ENCODE peak calls at places on chromosomes 16 and 17, in six cellular contexts. Q is A549, U is IMR-90, O is GM12878, P is K562, K is HepG2. S is an unnamed sample.

GRCh38 chr16:2874584-2875362 is 8.2 kb upstream of the FLYWCH2 start:
- DNase-seq in U (peak), K (peak), Q (peak), O (peak), P (peak), S (peak)

GRCh38 chr17:1462164-1463112 is 6.4 kb upstream of the CRK start:
- DNase-seq in P (peak), K (no peak), U (no peak), O (no peak), Q (no peak), S (no peak)

GRCh38 chr16:35750157-35750689 is 2290.8 kb downstream of the TP53TG3F start:
- DNase-seq in O (no peak), U (no peak), K (no peak), Q (no peak), P (no peak), S (no peak)

GRCh38 chr16:68249361-68249760 is 4.2 kb downstream of the PLA2G15 start:
- DNase-seq in P (no peak), U (no peak), Q (no peak), O (no peak), K (no peak), S (no peak)

GRCh38 chr17:83152745-83153611 is 73.6 kb downstream of the METRNL start:
- DNase-seq in Q (no peak), P (no peak), K (no peak), O (no peak), U (no peak), S (peak)

GRCh38 chr17:2815781-2816185 is 19.5 kb downstream of the RAP1GAP2 start:
- DNase-seq in U (no peak), Q (no peak), O (no peak), P (no peak), K (no peak), S (no peak)

GRCh38 chr17:60947100-60947499 is 269.4 kb downstream of the BCAS3 start:
- DNase-seq in Q (no peak), U (peak), P (no peak), K (no peak), O (no peak), S (peak)

GRCh38 chr16:46629331-46629843 is 8.2 kb upstream of the SHCBP1 start:
- DNase-seq in Q (peak), U (peak), K (peak), P (peak), O (no peak), S (peak)

GRCh38 chr16:51134269-51134812 is 16.7 kb downstream of the SALL1 start:
- DNase-seq in O (no peak), Q (no peak), P (no peak), K (no peak), U (no peak), S (peak)

GRCh38 chr16:87207509-87207908 is 109.7 kb downstream of the C16orf95 start:
- DNase-seq in U (peak), O (no peak), K (no peak), P (no peak), Q (peak), S (no peak)

GRCh38 chr17:62704381-62704971 is 77.0 kb downstream of the MRC2 start:
- DNase-seq in K (no peak), U (peak), O (no peak), P (peak), Q (peak), S (no peak)

GRCh38 chr17:46943511-46944393 is 20.8 kb downstream of the GOSR2 start:
- DNase-seq in Q (no peak), O (no peak), P (peak), K (peak), U (peak), S (peak)

GRCh38 chr17:69607162-69607834 is 192.8 kb downstream of the MAP2K6 start:
- DNase-seq in P (peak), U (peak), K (peak), Q (peak), O (peak), S (peak)

GRCh38 chr16:49354991-49355390 is 18.6 kb upstream of the C16orf78 start:
- DNase-seq in O (no peak), K (no peak), Q (no peak), P (no peak), U (no peak), S (no peak)

GRCh38 chr16:49353650-49354049 is 20.0 kb upstream of the C16orf78 start:
- DNase-seq in P (no peak), U (no peak), O (no peak), Q (no peak), K (no peak), S (no peak)

GRCh38 chr16:49356728-49357488 is 16.7 kb upstream of the C16orf78 start:
- DNase-seq in O (no peak), K (no peak), U (no peak), Q (no peak), P (no peak), S (no peak)

GRCh38 chr16:49354101-49354500 is 19.5 kb upstream of the C16orf78 start:
- DNase-seq in U (no peak), P (no peak), Q (no peak), K (no peak), O (no peak), S (no peak)

DNA sequence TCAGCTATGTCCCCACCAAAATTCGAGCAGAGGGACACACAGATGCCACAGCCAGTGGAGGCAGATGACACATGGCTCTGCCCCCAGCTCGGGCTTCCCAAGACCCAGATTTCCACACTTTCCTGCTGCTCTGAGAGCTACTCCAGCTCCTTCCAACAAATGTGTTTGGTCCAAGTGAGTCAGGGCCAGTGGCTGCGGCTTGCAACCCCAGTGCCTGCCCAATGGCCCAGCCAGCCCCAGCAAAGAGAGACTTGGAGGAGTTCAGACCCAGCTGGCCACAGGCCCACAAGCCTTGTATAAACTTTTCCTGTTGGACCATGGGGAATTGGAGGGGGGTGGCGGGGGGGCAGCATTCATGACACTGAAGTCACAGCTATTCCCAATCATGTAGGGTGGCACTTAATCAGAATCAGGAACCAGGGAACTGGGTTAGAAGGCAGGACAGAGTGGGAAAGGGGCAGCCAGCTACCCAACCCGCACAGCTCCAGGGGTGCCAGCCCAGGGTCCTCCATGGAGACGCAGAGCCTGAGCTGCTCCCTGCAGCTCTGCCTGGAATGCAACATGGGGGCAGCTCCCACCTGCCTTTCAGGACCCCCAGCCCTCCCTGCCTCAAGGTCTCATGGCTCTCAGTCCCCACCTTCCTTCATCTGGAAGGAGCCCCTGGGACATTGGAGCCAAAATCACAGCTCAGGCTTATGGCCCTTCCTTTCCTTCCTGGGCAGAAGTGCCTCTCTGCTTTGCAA is 17.5 kb upstream of the C16orf78 start:
- DNase-seq in K (no peak), U (no peak), O (no peak), Q (no peak), P (no peak), S (no peak)
- TF ChIP-seq SMC3 in K (no peak), U (no peak), O (no peak), Q (no peak), P (no peak), S (no peak)

DNA sequence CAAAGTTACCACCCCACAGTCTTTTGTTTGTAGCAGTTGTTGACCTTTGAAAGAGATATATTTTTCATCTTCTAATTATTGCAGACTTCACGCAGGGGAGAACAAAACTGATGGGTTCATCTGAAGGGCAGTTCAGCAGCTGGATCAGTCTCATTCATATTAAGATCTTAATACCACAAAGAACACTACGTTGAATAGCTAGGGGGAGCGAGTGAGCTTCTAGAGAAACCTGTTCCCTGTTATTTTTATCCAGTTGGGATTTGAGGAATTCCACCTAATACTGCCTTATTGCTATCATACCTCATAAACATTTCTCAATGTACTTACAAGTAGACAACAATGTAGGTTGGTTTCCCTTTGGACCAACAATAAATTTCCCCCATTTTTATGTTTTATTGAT is 306.1 kb upstream of the KIF2B start:
- DNase-seq in Q (peak), O (no peak), K (no peak), P (peak), U (no peak), S (no peak)
- TF ChIP-seq SMC3 in Q (peak), O (no peak), K (no peak), P (no peak), U (no peak), S (peak)

GRCh38 chr17:77602062-77602746 is 356.3 kb upstream of the TNRC6C start:
- DNase-seq in K (no peak), U (peak), Q (no peak), P (no peak), O (no peak), S (peak)
- TF ChIP-seq SMC3 in K (no peak), U (no peak), Q (no peak), P (no peak), O (no peak), S (no peak)

GRCh38 chr17:38996660-38997337 is 29.6 kb upstream of the FBXO47 start:
- DNase-seq in O (no peak), K (no peak), U (no peak), P (no peak), Q (no peak), S (no peak)

GRCh38 chr17:39002991-39003715 is 36.0 kb upstream of the FBXO47 start:
- DNase-seq in O (no peak), P (peak), K (no peak), U (no peak), Q (no peak), S (no peak)

GRCh38 chr17:39001703-39002637 is 34.8 kb upstream of the FBXO47 start:
- DNase-seq in O (no peak), Q (peak), U (peak), P (peak), K (no peak), S (no peak)

DNA sequence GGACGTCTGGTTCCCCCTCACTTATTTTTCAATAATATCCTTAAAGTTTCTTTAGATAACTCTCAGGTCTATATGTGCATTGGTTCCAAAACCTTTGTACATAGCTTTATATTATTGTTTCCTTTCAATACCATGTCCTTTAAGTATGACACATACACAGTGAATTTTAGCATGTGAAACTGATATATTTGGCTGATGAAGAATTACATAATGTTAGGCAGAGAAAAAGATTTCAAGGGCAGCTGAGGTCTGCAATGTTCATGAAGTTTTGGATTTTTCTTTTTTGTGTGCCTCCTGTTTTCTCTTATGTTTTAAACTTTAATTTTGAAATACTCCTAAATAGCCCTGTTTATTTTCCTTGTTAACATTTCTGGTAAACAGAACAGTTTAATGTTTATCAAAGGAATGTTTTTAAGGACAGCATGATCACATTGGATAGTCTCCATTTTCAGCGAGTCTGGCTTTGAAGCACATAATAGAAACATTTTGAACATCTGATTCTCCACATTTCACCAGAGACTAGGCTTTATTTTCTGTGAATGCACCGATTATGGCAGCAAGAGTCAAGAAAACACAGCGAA is 32.9 kb upstream of the FBXO47 start:
- DNase-seq in O (no peak), Q (no peak), K (no peak), P (no peak), U (peak), S (no peak)
- TF ChIP-seq SMC3 in O (no peak), Q (no peak), K (no peak), P (no peak), U (no peak), S (no peak)

GRCh38 chr17:49114703-49115102 is 17.9 kb upstream of the B4GALNT2 start:
- DNase-seq in O (no peak), U (no peak), K (no peak), Q (no peak), P (no peak), S (no peak)
- TF ChIP-seq SMC3 in O (no peak), U (no peak), K (no peak), Q (no peak), P (no peak), S (no peak)

GRCh38 chr17:41734139-41734948 is at the start of gene HAP1:
- DNase-seq in P (no peak), U (peak), Q (peak), O (no peak), K (no peak), S (peak)

GRCh38 chr17:41735744-41736143 is 1.3 kb upstream of the HAP1 start:
- DNase-seq in Q (no peak), U (no peak), O (no peak), P (no peak), K (no peak), S (no peak)

GRCh38 chr17:41736983-41737679 is 2.7 kb upstream of the HAP1 start:
- DNase-seq in P (no peak), O (no peak), U (no peak), Q (no peak), K (no peak), S (no peak)

GRCh38 chr17:41733348-41734138 is 900 bp downstream of the HAP1 start:
- DNase-seq in Q (no peak), K (no peak), P (no peak), U (no peak), O (no peak), S (peak)

GRCh38 chr17:41734949-41735313 is 488 bp upstream of the HAP1 start:
- DNase-seq in Q (no peak), P (no peak), K (no peak), O (no peak), U (peak), S (no peak)
- TF ChIP-seq SMC3 in Q (no peak), P (no peak), K (no peak), O (no peak), U (no peak), S (no peak)

S was measured in SK-N-SH.